ENCODE peak calls at places on chromosome 13, in five cellular contexts. One of them, this sample, is unnamed.

GRCh38 chr13:38856065-38856464 is 134.6 kb downstream of the STOML3 start:
- DNase-seq in GM12878: no peak
- DNase-seq in H1: no peak
- DNase-seq in endothelial cell of umbilical vein: no peak
- DNase-seq in HepG2: no peak
- DNase-seq in this sample: no peak

GRCh38 chr13:38518328-38518727 is 168.5 kb upstream of the FREM2 start:
- DNase-seq in endothelial cell of umbilical vein: no peak
- DNase-seq in HepG2: no peak
- DNase-seq in GM12878: no peak
- DNase-seq in H1: no peak
- DNase-seq in this sample: no peak

GRCh38 chr13:108463365-108463764 is 166.0 kb upstream of the MYO16 start:
- DNase-seq in HepG2: no peak
- DNase-seq in endothelial cell of umbilical vein: peak; percentile 1
- DNase-seq in H1: no peak
- DNase-seq in GM12878: peak; percentile 4
- DNase-seq in this sample: no peak

GRCh38 chr13:33452873-33453558 is 167.5 kb upstream of the STARD13 start:
- DNase-seq in H1: no peak
- DNase-seq in GM12878: no peak
- DNase-seq in endothelial cell of umbilical vein: no peak
- DNase-seq in HepG2: no peak
- DNase-seq in this sample: no peak

GRCh38 chr13:21054313-21054712 is 7.1 kb downstream of the LATS2 start:
- DNase-seq in HepG2: no peak
- DNase-seq in GM12878: no peak
- DNase-seq in H1: no peak
- DNase-seq in endothelial cell of umbilical vein: no peak
- DNase-seq in this sample: no peak

GRCh38 chr13:63190742-63191141 is 1775.1 kb upstream of the PCDH20 start:
- DNase-seq in GM12878: no peak
- DNase-seq in endothelial cell of umbilical vein: no peak
- DNase-seq in HepG2: no peak
- DNase-seq in H1: no peak
- DNase-seq in this sample: no peak

GRCh38 chr13:47213057-47213456 is 316.2 kb upstream of the HTR2A start:
- DNase-seq in H1: no peak
- DNase-seq in HepG2: no peak
- DNase-seq in endothelial cell of umbilical vein: no peak
- DNase-seq in GM12878: no peak
- DNase-seq in this sample: no peak

GRCh38 chr13:22665531-22665930 is 515.2 kb upstream of the SGCG start:
- DNase-seq in GM12878: no peak
- DNase-seq in H1: no peak
- DNase-seq in HepG2: no peak
- DNase-seq in endothelial cell of umbilical vein: no peak
- DNase-seq in this sample: no peak

GRCh38 chr13:28449826-28450773 is 44.8 kb downstream of the FLT1 start:
- DNase-seq in endothelial cell of umbilical vein: peak; percentile 77
- DNase-seq in H1: no peak
- DNase-seq in GM12878: no peak
- DNase-seq in HepG2: no peak
- DNase-seq in this sample: no peak

GRCh38 chr13:79405501-79405830 is 589 bp downstream of the RBM26 start:
- DNase-seq in H1: no peak
- DNase-seq in endothelial cell of umbilical vein: peak; percentile 49
- DNase-seq in HepG2: no peak
- DNase-seq in GM12878: no peak
- DNase-seq in this sample: no peak

GRCh38 chr13:32264407-32264806 is 50.8 kb downstream of the ZAR1L start:
- DNase-seq in endothelial cell of umbilical vein: peak; percentile 98
- DNase-seq in H1: no peak
- DNase-seq in HepG2: no peak
- DNase-seq in GM12878: no peak
- DNase-seq in this sample: no peak

GRCh38 chr13:92460479-92460878 is 766.1 kb upstream of the GPC6 start:
- DNase-seq in H1: no peak
- DNase-seq in GM12878: no peak
- DNase-seq in HepG2: no peak
- DNase-seq in endothelial cell of umbilical vein: no peak
- DNase-seq in this sample: no peak

GRCh38 chr13:47005761-47006414 is 109.0 kb upstream of the HTR2A start:
- DNase-seq in HepG2: no peak
- DNase-seq in GM12878: no peak
- DNase-seq in endothelial cell of umbilical vein: no peak
- DNase-seq in H1: no peak
- DNase-seq in this sample: no peak

GRCh38 chr13:60538566-60538965 is 141.5 kb downstream of the TDRD3 start:
- DNase-seq in H1: no peak
- DNase-seq in endothelial cell of umbilical vein: no peak
- DNase-seq in GM12878: no peak
- DNase-seq in HepG2: no peak
- DNase-seq in this sample: peak; percentile 86

GRCh38 chr13:41751277-41751676 is 209.6 kb downstream of the VWA8 start:
- DNase-seq in endothelial cell of umbilical vein: no peak
- DNase-seq in H1: no peak
- DNase-seq in GM12878: no peak
- DNase-seq in HepG2: no peak
- DNase-seq in this sample: no peak

GRCh38 chr13:65943024-65943423 is 1287.1 kb downstream of the PCDH9 start:
- DNase-seq in GM12878: no peak
- DNase-seq in endothelial cell of umbilical vein: peak; percentile 39
- DNase-seq in HepG2: no peak
- DNase-seq in H1: no peak
- DNase-seq in this sample: no peak

GRCh38 chr13:101267656-101268055 is 148.7 kb downstream of the NALCN start:
- DNase-seq in GM12878: no peak
- DNase-seq in H1: no peak
- DNase-seq in endothelial cell of umbilical vein: no peak
- DNase-seq in HepG2: no peak
- DNase-seq in this sample: no peak

DNA sequence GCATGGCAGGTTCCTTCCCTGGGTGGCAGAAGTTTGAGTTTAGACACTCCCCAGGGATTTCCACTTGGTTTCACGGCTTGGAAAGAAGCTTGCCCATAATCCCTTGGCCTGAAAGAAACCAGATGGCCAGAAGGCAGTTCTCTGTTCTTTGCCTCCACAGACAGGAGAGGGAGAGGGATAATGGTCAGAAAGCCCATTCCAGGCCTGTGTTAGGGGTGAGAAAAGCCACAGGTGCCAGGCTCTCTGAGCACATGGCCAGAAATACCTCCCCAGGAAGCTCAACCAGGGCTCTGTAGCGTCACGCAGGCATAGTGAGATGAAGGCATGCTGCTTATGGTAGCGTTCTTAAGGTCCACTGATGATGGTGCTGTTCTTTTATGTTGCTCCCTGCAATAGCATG is 236.2 kb downstream of the FOXO1 start:
- DNase-seq in H1: no peak
- DNase-seq in GM12878: no peak
- DNase-seq in HepG2: no peak
- DNase-seq in endothelial cell of umbilical vein: no peak
- DNase-seq in this sample: no peak
- TF ChIP-seq POLR2AphosphoS5 in H1: no peak
- TF ChIP-seq POLR2AphosphoS5 in GM12878: no peak
- TF ChIP-seq POLR2AphosphoS5 in HepG2: no peak
- TF ChIP-seq POLR2AphosphoS5 in endothelial cell of umbilical vein: no peak
- TF ChIP-seq POLR2AphosphoS5 in this sample: no peak

GRCh38 chr13:30774214-30774730 is 38.9 kb downstream of the ALOX5AP start:
- DNase-seq in endothelial cell of umbilical vein: no peak
- DNase-seq in GM12878: no peak
- DNase-seq in HepG2: no peak
- DNase-seq in H1: no peak
- DNase-seq in this sample: no peak
- H3K27ac ChIP-seq in endothelial cell of umbilical vein: no peak overlapping the region
- H3K27ac ChIP-seq in GM12878: no peak overlapping the region
- H3K27ac ChIP-seq in HepG2: no peak overlapping the region
- H3K27ac ChIP-seq in H1: no peak overlapping the region
- H3K27ac ChIP-seq in this sample: no peak overlapping the region

GRCh38 chr13:111112196-111112595 is 2.9 kb upstream of the ARHGEF7 start:
- DNase-seq in HepG2: no peak
- DNase-seq in H1: no peak
- DNase-seq in endothelial cell of umbilical vein: no peak
- DNase-seq in GM12878: no peak
- DNase-seq in this sample: no peak

GRCh38 chr13:111115051-111115840 is at the start of gene ARHGEF7:
- DNase-seq in HepG2: no peak
- DNase-seq in GM12878: no peak
- DNase-seq in H1: no peak
- DNase-seq in endothelial cell of umbilical vein: no peak
- DNase-seq in this sample: no peak

GRCh38 chr13:111116830-111117229 is 1.7 kb downstream of the ARHGEF7 start:
- DNase-seq in GM12878: no peak
- DNase-seq in endothelial cell of umbilical vein: no peak
- DNase-seq in H1: no peak
- DNase-seq in HepG2: no peak
- DNase-seq in this sample: no peak

GRCh38 chr13:111115841-111116500 is 861 bp downstream of the ARHGEF7 start:
- DNase-seq in GM12878: no peak
- DNase-seq in H1: no peak
- DNase-seq in HepG2: peak; percentile 12
- DNase-seq in endothelial cell of umbilical vein: peak; percentile 27
- DNase-seq in this sample: no peak

GRCh38 chr13:111114362-111115050 is 604 bp upstream of the ARHGEF7 start:
- DNase-seq in endothelial cell of umbilical vein: peak; percentile 32
- DNase-seq in GM12878: no peak
- DNase-seq in H1: no peak
- DNase-seq in HepG2: no peak
- DNase-seq in this sample: no peak
- TF ChIP-seq EZH2 in endothelial cell of umbilical vein: peak; percentile 79
- TF ChIP-seq EZH2 in GM12878: no peak
- TF ChIP-seq EZH2 in H1: peak; percentile 59
- TF ChIP-seq EZH2 in HepG2: peak; percentile 88
- TF ChIP-seq EZH2 in this sample: peak; percentile 45

GRCh38 chr13:97276862-97277269 is 54.7 kb downstream of the MBNL2 start:
- DNase-seq in HepG2: no peak
- DNase-seq in endothelial cell of umbilical vein: no peak
- DNase-seq in H1: no peak
- DNase-seq in GM12878: no peak
- DNase-seq in this sample: no peak

GRCh38 chr13:97275775-97276501 is 53.8 kb downstream of the MBNL2 start:
- DNase-seq in GM12878: no peak
- DNase-seq in endothelial cell of umbilical vein: no peak
- DNase-seq in H1: no peak
- DNase-seq in HepG2: no peak
- DNase-seq in this sample: no peak

GRCh38 chr13:97274782-97275252 is 52.7 kb downstream of the MBNL2 start:
- DNase-seq in HepG2: peak; percentile 93
- DNase-seq in GM12878: no peak
- DNase-seq in H1: no peak
- DNase-seq in endothelial cell of umbilical vein: peak; percentile 67
- DNase-seq in this sample: no peak

GRCh38 chr13:97273341-97273831 is 51.3 kb downstream of the MBNL2 start:
- DNase-seq in endothelial cell of umbilical vein: no peak
- DNase-seq in HepG2: no peak
- DNase-seq in GM12878: no peak
- DNase-seq in H1: no peak
- DNase-seq in this sample: no peak

GRCh38 chr13:97275265-97275664 is 53.1 kb downstream of the MBNL2 start:
- DNase-seq in GM12878: no peak
- DNase-seq in H1: no peak
- DNase-seq in HepG2: peak; percentile 57
- DNase-seq in endothelial cell of umbilical vein: peak; percentile 93
- DNase-seq in this sample: no peak
- TF ChIP-seq POLR2AphosphoS5 in GM12878: no peak
- TF ChIP-seq POLR2AphosphoS5 in H1: no peak
- TF ChIP-seq POLR2AphosphoS5 in HepG2: no peak
- TF ChIP-seq POLR2AphosphoS5 in endothelial cell of umbilical vein: peak; percentile 41
- TF ChIP-seq POLR2AphosphoS5 in this sample: no peak

GRCh38 chr13:30037766-30038165 is 187.3 kb upstream of the UBL3 start:
- DNase-seq in endothelial cell of umbilical vein: no peak
- DNase-seq in H1: no peak
- DNase-seq in HepG2: no peak
- DNase-seq in GM12878: no peak
- DNase-seq in this sample: no peak

GRCh38 chr13:30037306-30037705 is 186.9 kb upstream of the UBL3 start:
- DNase-seq in GM12878: no peak
- DNase-seq in HepG2: no peak
- DNase-seq in endothelial cell of umbilical vein: no peak
- DNase-seq in H1: no peak
- DNase-seq in this sample: no peak

GRCh38 chr13:30039506-30039905 is 189.1 kb upstream of the UBL3 start:
- DNase-seq in H1: no peak
- DNase-seq in HepG2: no peak
- DNase-seq in endothelial cell of umbilical vein: no peak
- DNase-seq in GM12878: no peak
- DNase-seq in this sample: no peak

GRCh38 chr13:30042272-30042671 is 191.9 kb upstream of the UBL3 start:
- DNase-seq in endothelial cell of umbilical vein: no peak
- DNase-seq in H1: no peak
- DNase-seq in HepG2: no peak
- DNase-seq in GM12878: no peak
- DNase-seq in this sample: no peak

GRCh38 chr13:30038884-30039283 is 188.5 kb upstream of the UBL3 start:
- DNase-seq in HepG2: no peak
- DNase-seq in endothelial cell of umbilical vein: no peak
- DNase-seq in GM12878: no peak
- DNase-seq in H1: no peak
- DNase-seq in this sample: peak; percentile 37
- H3K27ac ChIP-seq in HepG2: no peak overlapping the region
- H3K27ac ChIP-seq in endothelial cell of umbilical vein: no peak overlapping the region
- H3K27ac ChIP-seq in GM12878: no peak overlapping the region
- H3K27ac ChIP-seq in H1: no peak overlapping the region
- H3K27ac ChIP-seq in this sample: peak overlapping the region; percentile 74

GRCh38 chr13:25169951-25170553 is 2.0 kb downstream of the AMER2 start:
- DNase-seq in H1: no peak
- DNase-seq in endothelial cell of umbilical vein: no peak
- DNase-seq in GM12878: no peak
- DNase-seq in HepG2: no peak
- DNase-seq in this sample: no peak

GRCh38 chr13:25170554-25171107 is 1.5 kb downstream of the AMER2 start:
- DNase-seq in H1: no peak
- DNase-seq in endothelial cell of umbilical vein: no peak
- DNase-seq in HepG2: no peak
- DNase-seq in GM12878: no peak
- DNase-seq in this sample: no peak

GRCh38 chr13:25172303-25172630 is 179 bp upstream of the AMER2 start:
- DNase-seq in endothelial cell of umbilical vein: no peak
- DNase-seq in H1: no peak
- DNase-seq in GM12878: no peak
- DNase-seq in HepG2: no peak
- DNase-seq in this sample: no peak

GRCh38 chr13:25171517-25172302 is at the start of gene AMER2:
- DNase-seq in H1: no peak
- DNase-seq in HepG2: no peak
- DNase-seq in endothelial cell of umbilical vein: peak; percentile 21
- DNase-seq in GM12878: no peak
- DNase-seq in this sample: no peak

GRCh38 chr13:25171170-25171516 is 945 bp downstream of the AMER2 start:
- DNase-seq in GM12878: no peak
- DNase-seq in endothelial cell of umbilical vein: peak; percentile 4
- DNase-seq in HepG2: no peak
- DNase-seq in H1: no peak
- DNase-seq in this sample: no peak
- TF ChIP-seq EZH2 in GM12878: no peak
- TF ChIP-seq EZH2 in endothelial cell of umbilical vein: peak; percentile 94
- TF ChIP-seq EZH2 in HepG2: no peak
- TF ChIP-seq EZH2 in H1: no peak
- TF ChIP-seq EZH2 in this sample: no peak

GRCh38 chr13:48403151-48403631 is 9.7 kb downstream of the LPAR6 start:
- DNase-seq in H1: no peak
- DNase-seq in endothelial cell of umbilical vein: no peak
- DNase-seq in HepG2: no peak
- DNase-seq in GM12878: peak; percentile 40
- DNase-seq in this sample: no peak
- TF ChIP-seq POLR2AphosphoS5 in H1: no peak
- TF ChIP-seq POLR2AphosphoS5 in endothelial cell of umbilical vein: no peak
- TF ChIP-seq POLR2AphosphoS5 in HepG2: no peak
- TF ChIP-seq POLR2AphosphoS5 in GM12878: no peak
- TF ChIP-seq POLR2AphosphoS5 in this sample: no peak

This sample was measured in SK-N-MC.